ENCODE peak calls at places on chromosomes 6 and 20, in eight cellular contexts. M is lung, P is lower leg skin, Z is transverse colon, Y is RWPE1, I is IMR-90, T is tibial nerve, F is H9. D is an unnamed sample.

GRCh38 chr20:40966103-40966502 is 62.5 kb upstream of the TOP1 start:
- DNase-seq in M (no peak), P (no peak), Z (no peak), Y (no peak), I (no peak), T (no peak), F (peak; percentile 67), D (no peak)

GRCh38 chr6:111978826-111979225 is 75.1 kb upstream of the CCN6 start:
- DNase-seq in M (no peak), P (no peak), Z (no peak), Y (no peak), I (no peak), T (no peak), F (no peak), D (no peak)

GRCh38 chr20:58481541-58482021 is 33.6 kb downstream of the APCDD1L start:
- DNase-seq in M (peak; percentile 54), P (no peak), Z (peak; percentile 59), Y (peak; percentile 71), I (no peak), T (no peak), F (peak; percentile 79), D (peak; percentile 38)

GRCh38 chr6:71103150-71103549 is 146.3 kb upstream of the B3GAT2 start:
- DNase-seq in M (no peak), P (no peak), Z (no peak), Y (no peak), I (no peak), T (no peak), F (no peak), D (no peak)

GRCh38 chr6:161050134-161050765 is 58.7 kb downstream of the MAP3K4 start:
- DNase-seq in M (no peak), P (no peak), Z (no peak), Y (no peak), I (peak; percentile 24), T (no peak), F (no peak), D (no peak)

GRCh38 chr6:43074847-43075741 is 1.0 kb upstream of the PTK7 start:
- DNase-seq in M (peak; percentile 44), P (no peak), Z (no peak), Y (no peak), I (peak; percentile 80), T (no peak), F (no peak), D (no peak)

GRCh38 chr20:60255866-60256265 is 297.6 kb downstream of the CDH26 start:
- DNase-seq in M (no peak), P (no peak), Z (no peak), Y (no peak), I (peak; percentile 62), T (no peak), F (no peak), D (no peak)

GRCh38 chr6:11043961-11044711 is at the start of gene ELOVL2:
- DNase-seq in M (no peak), P (no peak), Z (no peak), Y (peak; percentile 44), I (peak; percentile 61), T (no peak), F (peak; percentile 59), D (peak; percentile 16)

GRCh38 chr6:167683028-167683862 is 143.5 kb upstream of the AFDN start:
- DNase-seq in M (no peak), P (peak; percentile 31), Z (peak; percentile 71), Y (peak; percentile 52), I (peak; percentile 19), T (peak; percentile 49), F (no peak), D (peak; percentile 42)

GRCh38 chr6:170132561-170132991 is 158.3 kb downstream of the DLL1 start:
- DNase-seq in M (no peak), P (no peak), Z (no peak), Y (no peak), I (no peak), T (no peak), F (no peak), D (no peak)

GRCh38 chr20:52312131-52312729 is 120.7 kb upstream of the ZFP64 start:
- DNase-seq in M (peak; percentile 33), P (peak; percentile 33), Z (peak; percentile 22), Y (peak; percentile 82), I (peak; percentile 60), T (no peak), F (peak; percentile 42), D (peak; percentile 40)

GRCh38 chr6:1043458-1043836 is 268.5 kb upstream of the FOXQ1 start:
- DNase-seq in M (no peak), P (no peak), Z (no peak), Y (no peak), I (no peak), T (no peak), F (no peak), D (no peak)

GRCh38 chr6:15569035-15569995 is 93.5 kb downstream of the DTNBP1 start:
- DNase-seq in M (no peak), P (no peak), Z (no peak), Y (no peak), I (no peak), T (no peak), F (no peak), D (no peak)

GRCh38 chr6:95601133-95601532 is 23.8 kb downstream of the MANEA start:
- DNase-seq in M (no peak), P (no peak), Z (no peak), Y (no peak), I (peak; percentile 81), T (no peak), F (no peak), D (no peak)

GRCh38 chr20:9301129-9302072 is 213.0 kb upstream of the LAMP5 start:
- DNase-seq in M (no peak), P (no peak), Z (peak; percentile 11), Y (peak; percentile 9), I (peak; percentile 89), T (no peak), F (no peak), D (peak; percentile 50)

GRCh38 chr6:146289816-146290588 is 253.6 kb upstream of the RAB32 start:
- DNase-seq in M (no peak), P (peak; percentile 61), Z (no peak), Y (peak; percentile 20), I (peak; percentile 52), T (no peak), F (no peak), D (no peak)

GRCh38 chr6:31888281-31889258 is 8.9 kb downstream of the EHMT2 start:
- DNase-seq in M (no peak), P (no peak), Z (peak; percentile 56), Y (no peak), I (no peak), T (no peak), F (peak; percentile 52), D (peak; percentile 56)

GRCh38 chr6:98931710-98932109 is 16.0 kb downstream of the FBXL4 start:
- DNase-seq in M (no peak), P (no peak), Z (no peak), Y (no peak), I (no peak), T (no peak), F (no peak), D (no peak)

DNA sequence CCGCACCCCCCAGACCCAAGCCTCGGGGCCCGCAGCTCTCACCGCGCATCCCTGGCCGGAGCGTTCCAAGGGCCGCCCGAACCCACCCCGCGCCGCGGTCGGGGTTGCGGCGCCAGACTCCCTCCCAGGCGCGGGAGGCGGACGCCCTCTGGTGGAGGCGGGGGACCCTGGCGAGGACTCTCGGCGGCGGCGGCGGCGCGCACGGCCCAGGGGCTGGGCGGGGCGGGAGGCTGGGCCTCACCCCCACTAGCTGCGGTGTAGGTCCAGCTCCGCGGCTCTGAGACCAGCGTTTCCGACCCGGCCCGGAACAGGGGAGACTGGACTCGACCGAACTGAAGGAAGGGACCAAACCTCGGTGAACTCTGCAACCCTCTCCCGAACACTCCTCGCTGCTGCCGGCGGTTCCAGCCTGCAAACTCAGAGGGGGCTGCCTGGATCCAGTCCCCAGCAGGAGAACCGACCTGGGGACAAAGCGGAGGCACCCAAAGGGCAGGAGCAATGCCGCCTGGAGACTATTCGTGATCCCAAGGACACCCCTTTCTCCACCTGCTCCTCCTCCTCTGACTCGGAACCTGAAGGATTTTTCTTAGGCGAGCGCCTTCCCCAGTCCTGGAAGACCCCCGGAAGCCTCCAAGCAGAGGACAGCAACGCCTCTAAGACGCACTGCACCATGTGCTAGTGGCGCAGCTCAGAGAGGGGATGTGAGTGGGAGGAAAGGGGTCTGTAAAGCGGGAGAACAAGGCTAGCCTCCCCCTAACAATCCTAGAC is 859 bp upstream of the TOMM6 start:
- DNase-seq in M (peak; percentile 92), P (peak; percentile 68), Z (peak; percentile 93), Y (peak; percentile 85), I (peak; percentile 61), T (peak; percentile 76), F (peak; percentile 82), D (peak; percentile 91)
- TF ChIP-seq CTCF in M (peak; percentile 74), P (no peak), Z (peak; percentile 92), Y (peak; percentile 84), I (peak; percentile 88), T (peak; percentile 89), F (peak; percentile 81), D (peak; percentile 87)

GRCh38 chr6:134394905-134395304 is 77.0 kb upstream of the SGK1 start:
- DNase-seq in M (no peak), P (no peak), Z (no peak), Y (peak; percentile 42), I (no peak), T (no peak), F (no peak), D (no peak)
- TF ChIP-seq CTCF in M (no peak), P (no peak), Z (no peak), Y (no peak), I (no peak), T (no peak), F (no peak), D (no peak)

DNA sequence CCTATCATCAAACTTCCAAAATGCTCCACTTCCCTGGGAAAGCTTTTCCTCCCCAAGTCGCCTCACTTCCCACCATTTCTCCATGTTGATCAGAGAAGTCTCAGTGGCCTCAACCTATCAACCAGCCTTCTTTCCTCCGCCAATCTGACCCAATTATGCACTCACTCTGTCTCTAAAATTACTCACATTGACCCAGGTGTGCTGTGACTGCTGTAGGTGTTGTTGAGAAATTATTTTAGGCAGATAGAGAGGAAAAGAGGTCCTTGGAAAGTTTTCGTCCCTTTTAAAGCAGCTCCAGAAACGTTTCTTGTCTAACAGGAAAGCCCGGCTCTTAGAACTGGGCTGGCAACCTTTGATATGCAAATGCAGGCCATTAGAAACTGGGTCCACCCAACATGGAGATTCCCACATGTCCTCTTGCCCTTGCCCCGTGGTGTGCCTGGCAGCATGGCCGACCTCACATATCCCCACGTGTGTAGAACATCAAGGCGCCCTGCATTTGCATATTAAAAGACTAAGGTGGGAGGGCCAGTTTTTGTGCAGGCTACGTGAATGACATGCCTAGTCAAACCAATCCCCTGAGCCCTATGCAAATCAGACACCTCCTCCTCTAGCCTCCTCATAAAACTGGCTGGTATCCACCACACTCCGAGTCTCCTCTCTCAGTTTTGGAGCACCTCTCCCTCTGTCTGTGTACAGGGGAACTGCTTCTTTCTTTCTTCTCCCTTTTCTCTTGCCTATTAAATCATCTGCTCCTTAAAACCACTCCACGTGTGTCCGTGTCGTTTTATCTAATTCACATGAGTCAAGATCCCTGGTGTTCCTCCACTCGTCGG is 12.9 kb downstream of the IPCEF1 start:
- DNase-seq in M (peak; percentile 76), P (peak; percentile 72), Z (peak; percentile 79), Y (no peak), I (peak; percentile 16), T (no peak), F (peak; percentile 94), D (peak; percentile 7)
- TF ChIP-seq CTCF in M (no peak), P (no peak), Z (peak; percentile 27), Y (no peak), I (peak; percentile 31), T (no peak), F (peak; percentile 57), D (peak; percentile 33)

DNA sequence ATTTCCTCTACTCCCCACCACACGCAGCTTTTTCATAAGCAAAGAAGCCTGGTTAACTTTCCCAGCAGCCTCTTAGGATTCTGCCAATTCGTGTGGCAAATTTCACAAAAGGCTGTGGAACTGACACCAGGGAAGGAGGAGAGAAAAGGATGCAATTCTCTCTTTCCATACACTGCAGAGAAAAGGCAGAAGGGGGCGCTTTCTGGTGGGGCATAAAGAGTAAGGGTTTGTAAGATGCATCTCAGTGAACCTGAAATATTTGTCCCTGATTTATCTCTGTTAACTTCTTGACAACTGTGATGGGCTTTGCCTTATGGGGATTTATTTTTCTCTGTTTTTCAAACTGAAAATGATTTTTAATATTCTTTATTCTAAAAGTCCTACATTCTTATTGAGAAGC is 45.5 kb upstream of the GLP1R start:
- DNase-seq in M (no peak), P (no peak), Z (no peak), Y (no peak), I (no peak), T (no peak), F (no peak), D (no peak)
- TF ChIP-seq CTCF in M (no peak), P (no peak), Z (no peak), Y (no peak), I (no peak), T (no peak), F (peak; percentile 78), D (peak; percentile 17)

D was measured in heart right ventricle.